ENCODE peak calls at places on chromosome 7, in four cellular contexts. M, R, K and I are unnamed samples.

GRCh38 chr7:48090095-48090805 is 1.2 kb downstream of the UPP1 start:
- DNase-seq in K (peak; percentile 33), R (peak; percentile 82), M (peak; percentile 61), I (peak; percentile 47)

GRCh38 chr7:80900583-80901576 is 18.0 kb downstream of the SEMA3C start:
- DNase-seq in R (no peak), K (no peak), M (peak; percentile 84), I (no peak)

GRCh38 chr7:92725161-92725925 is 111.0 kb downstream of the CDK6 start:
- DNase-seq in M (no peak), K (no peak), R (no peak), I (no peak)

GRCh38 chr7:15555385-15555859 is 6.4 kb downstream of the AGMO start:
- DNase-seq in R (no peak), K (no peak), M (no peak), I (no peak)

GRCh38 chr7:7554021-7554432 is 12.7 kb upstream of the MIOS start:
- DNase-seq in K (no peak), R (no peak), M (peak; percentile 90), I (no peak)

GRCh38 chr7:131276190-131276589 is 51.5 kb upstream of the MKLN1 start:
- DNase-seq in K (no peak), M (no peak), R (no peak), I (no peak)

GRCh38 chr7:119572132-119572531 is 700.8 kb upstream of the KCND2 start:
- DNase-seq in M (no peak), K (no peak), R (no peak), I (no peak)

GRCh38 chr7:110962374-110962773 is 128.6 kb upstream of the LRRN3 start:
- DNase-seq in K (no peak), R (no peak), M (no peak), I (peak; percentile 15)

GRCh38 chr7:24337180-24337579 is 53.2 kb downstream of the NPY start:
- DNase-seq in R (no peak), K (no peak), M (no peak), I (no peak)

GRCh38 chr7:55309040-55309991 is 55.8 kb upstream of the LANCL2 start:
- DNase-seq in R (no peak), M (peak; percentile 19), K (no peak), I (no peak)

GRCh38 chr7:21507627-21508343 is 35.1 kb upstream of the DNAH11 start:
- DNase-seq in R (no peak), K (no peak), M (peak; percentile 15), I (no peak)

GRCh38 chr7:102412548-102412947 is 16.4 kb downstream of the PRKRIP1 start:
- DNase-seq in K (no peak), M (peak; percentile 23), R (no peak), I (peak; percentile 46)

GRCh38 chr7:25496394-25497103 is 268.3 kb upstream of the NPVF start:
- DNase-seq in K (no peak), M (no peak), R (no peak), I (no peak)

GRCh38 chr7:92644406-92645113 is 54.4 kb upstream of the FAM133B start:
- DNase-seq in R (no peak), K (no peak), M (peak; percentile 33), I (peak; percentile 79)

DNA sequence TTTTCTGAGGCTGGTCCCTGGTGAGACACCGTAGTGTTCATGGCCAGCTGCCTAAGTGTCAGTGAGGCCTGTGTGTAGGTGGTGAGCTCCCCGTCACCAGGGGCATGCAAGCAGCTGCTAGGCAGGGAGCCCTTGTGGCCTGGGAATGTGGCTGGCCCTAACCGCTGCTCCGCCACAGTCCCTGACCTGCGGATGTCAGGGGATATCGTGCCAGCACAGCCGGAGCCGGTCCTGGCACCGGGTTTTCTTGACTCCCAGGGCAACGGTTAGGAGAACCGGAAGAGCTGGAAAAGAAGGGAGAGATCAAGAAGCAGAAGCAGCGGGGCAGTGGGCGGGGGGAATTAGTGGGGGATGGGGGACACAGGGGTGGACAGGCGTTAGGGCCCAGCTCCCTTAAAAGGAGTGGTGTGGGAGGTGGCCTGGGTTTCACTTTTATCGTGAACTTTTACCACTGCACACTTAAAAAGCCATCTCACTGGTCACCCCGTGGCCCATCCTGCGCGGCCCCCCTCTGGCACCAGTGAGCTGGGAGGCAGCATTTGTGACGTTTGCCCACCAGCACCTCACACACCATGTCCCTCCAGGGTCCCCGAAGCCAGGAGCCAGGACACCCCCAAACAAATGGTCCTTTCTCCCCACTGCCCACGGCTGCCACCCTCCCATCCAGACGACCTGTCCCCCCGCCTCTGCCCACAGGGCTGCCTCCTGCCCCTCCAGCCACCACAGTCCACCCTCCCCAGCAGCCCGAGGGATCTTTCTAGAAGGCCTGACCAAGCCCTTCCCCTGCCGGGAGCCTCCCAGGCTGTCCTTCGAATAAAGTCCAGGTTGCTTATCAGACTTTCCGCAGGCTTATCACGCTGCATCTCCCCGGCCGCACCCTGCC is 1.7 kb upstream of the MICALL2 start:
- DNase-seq in K (peak; percentile 60), M (peak; percentile 55), R (peak; percentile 88), I (peak; percentile 54)
- H3K4me1 ChIP-seq in K (peaks cover 9% of the 10 kb centered on the region), M (peaks cover 15% of the 10 kb centered on the region), R (no peaks in the 10 kb centered on the region), I (peaks cover 63% of the 10 kb centered on the region)

DNA sequence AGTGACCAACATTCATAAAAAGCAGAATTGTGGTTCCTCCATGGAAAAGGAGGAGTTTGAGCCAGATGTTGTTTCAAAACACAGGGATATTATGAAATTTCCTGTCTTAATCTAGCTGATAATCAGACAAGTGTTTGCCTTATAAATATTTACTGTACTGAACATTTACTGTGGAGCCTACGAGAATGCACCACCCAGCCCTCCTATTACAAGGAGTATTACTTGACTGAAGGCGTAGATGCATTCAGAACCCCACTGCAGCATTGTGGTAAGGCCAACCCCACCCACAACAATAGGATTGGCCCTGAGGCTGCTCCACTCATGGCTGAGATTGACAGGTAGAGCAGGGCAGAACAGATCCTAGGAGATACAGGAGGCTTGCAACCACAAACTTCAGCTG is 118.9 kb downstream of the AKR1D1 start:
- DNase-seq in M (no peak), R (no peak), K (no peak), I (no peak)
- H3K27ac ChIP-seq in M (no peak overlapping the region), R (no peak overlapping the region), K (no peak overlapping the region), I (no peak overlapping the region)

DNA sequence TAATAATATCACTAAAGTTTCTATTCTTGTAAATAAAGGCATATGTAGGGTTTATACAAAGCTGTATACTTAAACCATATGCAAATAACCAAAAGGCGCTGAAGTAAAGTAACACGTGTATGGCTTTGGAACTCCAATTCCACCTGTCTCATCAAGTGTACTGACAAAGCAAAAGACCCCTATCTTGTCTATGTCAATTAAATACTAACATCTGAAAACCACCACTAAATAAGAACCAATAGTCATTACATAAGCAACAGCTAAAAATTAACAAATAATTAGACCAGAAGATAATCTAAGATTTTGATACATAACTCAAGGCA is 93.9 kb downstream of the KMT2C start:
- DNase-seq in M (no peak), K (no peak), R (no peak), I (no peak)
- H3K4me1 ChIP-seq in M (no peaks in the 10 kb centered on the region), K (peaks cover 2% of the 10 kb centered on the region), R (peaks cover 3% of the 10 kb centered on the region), I (peaks cover 59% of the 10 kb centered on the region)

DNA sequence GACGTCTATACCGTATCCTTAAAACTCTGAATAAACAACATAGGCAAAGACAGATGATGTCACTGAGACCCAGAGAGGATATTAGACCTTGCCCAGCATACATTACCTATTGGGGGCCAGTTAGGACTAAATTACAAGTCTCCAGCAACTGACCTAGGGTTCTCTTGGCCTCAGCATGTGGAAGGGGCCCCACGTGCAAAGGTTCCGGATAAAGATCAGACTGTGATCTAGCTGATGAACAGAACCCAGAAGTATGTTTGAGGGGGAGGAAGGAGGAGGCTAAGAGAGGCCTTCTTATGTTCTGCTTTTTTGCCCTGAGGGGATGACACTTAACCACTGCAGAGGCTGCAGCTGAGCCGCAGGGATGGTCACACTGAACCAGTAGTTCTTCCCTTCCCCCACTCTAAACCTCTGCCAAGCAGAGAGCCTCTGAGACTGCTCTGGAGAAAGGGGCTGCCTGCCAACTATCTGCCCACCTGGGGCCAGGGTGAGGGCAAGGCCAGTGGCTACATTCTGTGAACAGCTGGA is 24.0 kb upstream of the KMT2C start:
- DNase-seq in K (peak; percentile 58), R (no peak), M (peak; percentile 10), I (peak; percentile 18)
- H3K27ac ChIP-seq in K (peak overlapping the region; percentile 33), R (no peak overlapping the region), M (no peak overlapping the region), I (no peak overlapping the region)

GRCh38 chr7:22546769-22547168 is 46.8 kb upstream of the STEAP1B start:
- DNase-seq in M (no peak), K (no peak), R (no peak), I (no peak)

GRCh38 chr7:22550514-22551010 is 50.6 kb upstream of the STEAP1B start:
- DNase-seq in M (no peak), K (no peak), R (no peak), I (no peak)

GRCh38 chr7:22548313-22548712 is 48.3 kb upstream of the STEAP1B start:
- DNase-seq in K (no peak), M (no peak), R (no peak), I (no peak)

GRCh38 chr7:22549667-22550513 is 49.9 kb upstream of the STEAP1B start:
- DNase-seq in K (no peak), M (peak; percentile 42), R (peak; percentile 77), I (no peak)

DNA sequence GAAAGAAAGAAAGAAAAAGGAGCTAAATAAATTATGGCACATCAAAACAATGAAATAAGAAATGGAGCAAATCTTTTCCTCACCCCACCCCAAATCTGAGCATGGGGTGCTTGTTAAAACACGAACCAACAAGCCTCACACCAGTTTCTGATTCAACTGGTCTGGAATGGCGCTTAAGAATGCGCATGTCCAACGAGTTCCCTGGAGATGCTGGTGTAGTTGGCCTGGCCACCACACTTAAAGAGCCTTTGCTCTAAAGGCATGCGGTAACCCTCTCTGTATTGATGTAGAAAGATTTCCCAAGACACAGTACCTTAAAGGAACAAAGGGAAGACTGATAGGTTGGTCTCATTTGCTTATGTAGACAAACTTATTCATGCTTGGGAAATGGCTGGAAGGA is 49.1 kb upstream of the STEAP1B start:
- DNase-seq in K (no peak), R (no peak), M (no peak), I (no peak)
- H3K4me1 ChIP-seq in K (no peaks in the 10 kb centered on the region), R (no peaks in the 10 kb centered on the region), M (no peaks in the 10 kb centered on the region), I (peaks cover 9% of the 10 kb centered on the region)

GRCh38 chr7:106770191-106770590 is 94.9 kb upstream of the PIK3CG start:
- DNase-seq in R (no peak), K (no peak), M (peak; percentile 97), I (no peak)
- H3K27ac ChIP-seq in R (no peak overlapping the region), K (no peak overlapping the region), M (peak overlapping the region; percentile 83), I (no peak overlapping the region)

DNA sequence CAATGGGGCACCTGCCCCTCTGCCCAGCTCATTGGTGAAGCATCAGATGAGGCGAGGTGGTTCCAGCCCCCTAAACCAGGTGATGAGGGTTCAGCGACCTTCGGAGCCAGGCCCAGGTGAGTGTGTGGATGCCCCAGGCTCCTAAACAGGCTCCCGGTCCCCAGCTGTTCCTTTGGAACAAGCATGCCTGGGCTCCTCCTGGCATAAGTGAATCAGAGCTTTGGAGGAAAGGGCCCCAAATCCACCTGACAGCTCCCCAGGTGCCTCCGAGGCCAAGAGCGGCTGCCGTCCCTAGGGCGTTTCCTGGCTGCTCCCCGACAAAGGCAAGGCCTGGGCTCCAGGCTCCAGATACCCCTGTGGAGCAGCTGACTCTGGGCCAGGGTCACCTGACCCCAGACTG is 61.3 kb downstream of the YKT6 start:
- DNase-seq in K (no peak), R (no peak), M (no peak), I (no peak)
- H3K4me1 ChIP-seq in K (no peaks in the 10 kb centered on the region), R (no peaks in the 10 kb centered on the region), M (peaks cover 26% of the 10 kb centered on the region), I (peaks cover 81% of the 10 kb centered on the region)